ENCODE peak calls at places on chromosomes 16 and 17, in ten cellular contexts. M is effector memory CD8-positive, alpha-beta T cell; T is fibroblast of lung; U is stimulated activated CD4-positive, alpha-beta T cell treated with anti-CD3 and anti-CD28 coated beads, Interleukin-1b, Interleukin-23, amount 100 ng/mL, for 1 hour; W is iPS-NIHi11; Q is lower lobe of right lung; X is HFFc6; F is cerebellar nuclear complex; J is fibroblast of villous mesenchyme; Y is AG04450. H is an unnamed sample.

GRCh38 chr16:30649725-30650368 is 913 bp upstream of the PRR14 start:
- DNase-seq in M (peak; percentile 33), T (no peak), U (no peak), W (no peak), Q (no peak), X (no peak), F (no peak), J (no peak), Y (no peak), H (no peak)

GRCh38 chr16:66714062-66714461 is 17.5 kb upstream of the CMTM4 start:
- DNase-seq in M (no peak), T (no peak), U (no peak), W (no peak), Q (no peak), X (no peak), F (no peak), J (no peak), Y (no peak), H (no peak)

GRCh38 chr17:36749493-36749892 is 148.1 kb downstream of the MRM1 start:
- DNase-seq in M (no peak), T (no peak), U (no peak), W (no peak), Q (peak; percentile 6), X (no peak), F (no peak), J (no peak), Y (no peak), H (no peak)

GRCh38 chr17:32277284-32277683 is 11.7 kb downstream of the RHBDL3 start:
- DNase-seq in M (no peak), T (peak; percentile 46), U (no peak), W (peak; percentile 75), Q (no peak), X (peak; percentile 37), F (no peak), J (peak; percentile 42), Y (no peak), H (no peak)

GRCh38 chr17:67836205-67836987 is 11.1 kb downstream of the BPTF start:
- DNase-seq in M (no peak), T (peak; percentile 72), U (no peak), W (no peak), Q (no peak), X (peak; percentile 47), F (no peak), J (peak; percentile 30), Y (peak; percentile 23), H (no peak)

GRCh38 chr16:64051826-64052225 is 1070.0 kb downstream of the CDH11 start:
- DNase-seq in M (no peak), T (peak; percentile 3), U (no peak), W (peak; percentile 22), Q (no peak), X (peak; percentile 3), F (no peak), J (peak; percentile 6), Y (no peak), H (no peak)

GRCh38 chr17:6894206-6894528 is 62.6 kb upstream of the TEKT1 start:
- DNase-seq in M (peak; percentile 14), T (no peak), U (no peak), W (peak; percentile 89), Q (no peak), X (no peak), F (no peak), J (no peak), Y (no peak), H (no peak)

GRCh38 chr16:10298416-10298815 is 87.4 kb upstream of the ATF7IP2 start:
- DNase-seq in M (no peak), T (no peak), U (no peak), W (no peak), Q (no peak), X (no peak), F (no peak), J (no peak), Y (no peak), H (no peak)

GRCh38 chr16:83136924-83137323 is 510.2 kb downstream of the CDH13 start:
- DNase-seq in M (no peak), T (no peak), U (no peak), W (no peak), Q (no peak), X (no peak), F (no peak), J (no peak), Y (no peak), H (no peak)

GRCh38 chr16:85376292-85377095 is 236.6 kb upstream of the GSE1 start:
- DNase-seq in M (no peak), T (peak; percentile 34), U (no peak), W (no peak), Q (no peak), X (no peak), F (no peak), J (no peak), Y (no peak), H (no peak)

GRCh38 chr16:55508271-55508921 is 476 bp upstream of the LPCAT2 start:
- DNase-seq in M (no peak), T (no peak), U (no peak), W (no peak), Q (no peak), X (no peak), F (no peak), J (no peak), Y (no peak), H (no peak)

GRCh38 chr17:64441772-64442549 is 7.0 kb upstream of the MILR1 start:
- DNase-seq in M (no peak), T (peak; percentile 40), U (no peak), W (no peak), Q (peak; percentile 53), X (peak; percentile 25), F (no peak), J (peak; percentile 87), Y (no peak), H (no peak)

GRCh38 chr17:61250335-61250890 is 149.2 kb upstream of the TBX2 start:
- DNase-seq in M (no peak), T (peak; percentile 74), U (no peak), W (no peak), Q (no peak), X (peak; percentile 69), F (no peak), J (peak; percentile 96), Y (no peak), H (no peak)

GRCh38 chr17:733743-734142 is 1.3 kb downstream of the TLCD3A start:
- DNase-seq in M (no peak), T (no peak), U (no peak), W (no peak), Q (no peak), X (no peak), F (no peak), J (no peak), Y (no peak), H (no peak)

GRCh38 chr16:57299009-57299718 is 14.7 kb upstream of the PLLP start:
- DNase-seq in M (no peak), T (no peak), U (no peak), W (peak; percentile 50), Q (peak; percentile 59), X (no peak), F (no peak), J (no peak), Y (peak; percentile 20), H (no peak)

GRCh38 chr16:2689968-2690830 is 7.9 kb downstream of the KCTD5 start:
- DNase-seq in M (no peak), T (peak; percentile 55), U (no peak), W (no peak), Q (peak; percentile 71), X (no peak), F (no peak), J (no peak), Y (no peak), H (no peak)

GRCh38 chr17:74380086-74380958 is 13.0 kb downstream of the GPR142 start:
- DNase-seq in M (no peak), T (no peak), U (no peak), W (no peak), Q (no peak), X (no peak), F (no peak), J (no peak), Y (no peak), H (no peak)

GRCh38 chr17:45091778-45092425 is 30.8 kb downstream of the NMT1 start:
- DNase-seq in M (no peak), T (peak; percentile 36), U (no peak), W (no peak), Q (no peak), X (no peak), F (no peak), J (peak; percentile 56), Y (no peak), H (no peak)

GRCh38 chr16:11742041-11742535 is 569 bp downstream of the TXNDC11 start:
- DNase-seq in M (no peak), T (peak; percentile 15), U (no peak), W (peak; percentile 72), Q (peak; percentile 76), X (no peak), F (no peak), J (no peak), Y (no peak), H (peak; percentile 26)

GRCh38 chr17:30173649-30174048 is 57.0 kb downstream of the NSRP1 start:
- DNase-seq in M (no peak), T (peak; percentile 17), U (no peak), W (no peak), Q (no peak), X (no peak), F (no peak), J (no peak), Y (no peak), H (no peak)

GRCh38 chr17:5785343-5785742 is 201.0 kb upstream of the NLRP1 start:
- DNase-seq in M (no peak), T (peak; percentile 82), U (no peak), W (no peak), Q (no peak), X (peak; percentile 71), F (no peak), J (no peak), Y (no peak), H (no peak)

GRCh38 chr16:10878644-10879498 is 1.9 kb downstream of the CIITA start:
- DNase-seq in M (no peak), T (peak; percentile 20), U (no peak), W (peak; percentile 67), Q (peak; percentile 86), X (no peak), F (no peak), J (peak; percentile 26), Y (no peak), H (no peak)

GRCh38 chr17:14942511-14943185 is 322.5 kb downstream of the PMP22 start:
- DNase-seq in M (no peak), T (no peak), U (no peak), W (no peak), Q (no peak), X (peak; percentile 21), F (no peak), J (no peak), Y (no peak), H (no peak)